ENCODE peak calls at places on chromosome 17, in seven cellular contexts. W is upper lobe of right lung, P is left lung, U is foreskin keratinocyte, D is HFFc6, L is heart right ventricle, V is HFF-Myc. F is an unnamed sample.

GRCh38 chr17:82234211-82235055 is 5.6 kb downstream of the SLC16A3 start:
- DNase-seq in L (peak), U (no peak), V (no peak), P (no peak), D (no peak), W (no peak), F (no peak)

GRCh38 chr17:14052886-14053615 is 16.3 kb upstream of the COX10 start:
- DNase-seq in P (no peak), D (no peak), V (no peak), W (no peak), L (no peak), U (peak), F (peak)

GRCh38 chr17:8175795-8176196 is 384 bp downstream of the TMEM107 start:
- DNase-seq in L (no peak), U (no peak), V (no peak), D (no peak), P (no peak), W (no peak), F (no peak)

GRCh38 chr17:63446218-63446980 is at the start of gene CYB561:
- DNase-seq in W (peak), D (no peak), L (peak), P (peak), V (no peak), U (peak), F (peak)

GRCh38 chr17:8068736-8069586 is 18.6 kb downstream of the ALOX12B start:
- DNase-seq in U (no peak), W (peak), D (no peak), P (peak), L (peak), V (no peak), F (no peak)

GRCh38 chr17:15657868-15658775 is 26.0 kb downstream of the TRIM16 start:
- DNase-seq in W (no peak), U (peak), V (no peak), L (no peak), D (no peak), P (no peak), F (peak)

GRCh38 chr17:41538565-41538991 is 10.5 kb upstream of the KRT19 start:
- DNase-seq in U (peak), W (no peak), L (no peak), D (peak), V (no peak), P (peak), F (peak)

GRCh38 chr17:70423562-70423961 is 254.2 kb downstream of the KCNJ2 start:
- DNase-seq in P (no peak), L (no peak), D (no peak), V (no peak), U (no peak), W (no peak), F (no peak)

DNA sequence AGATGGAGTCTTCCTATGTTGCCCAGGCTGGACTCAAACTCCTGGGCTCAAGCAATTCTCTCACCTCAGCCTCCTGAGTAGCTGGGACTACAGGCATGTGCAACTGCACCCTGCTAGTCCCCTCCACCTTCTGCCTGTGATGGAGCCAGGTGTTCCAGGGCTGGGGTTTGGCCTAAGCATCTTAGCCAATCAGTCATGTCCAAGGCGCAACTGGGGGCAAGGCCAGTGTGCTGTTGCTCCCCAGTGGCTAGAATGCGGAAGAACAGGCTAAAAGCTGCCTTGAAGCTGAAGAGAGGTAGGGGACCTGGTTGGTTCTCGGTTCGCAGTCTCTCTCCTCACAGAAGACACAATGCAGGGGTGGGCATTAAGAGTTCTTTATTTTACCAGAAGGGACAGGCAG is 18.6 kb downstream of the FLOT2 start:
- DNase-seq in W (no peak), D (peak), U (peak), L (no peak), P (no peak), V (no peak), F (peak)
- TF ChIP-seq CTCF in W (peak), D (peak), U (peak), L (no peak), P (no peak), V (peak), F (peak)

GRCh38 chr17:11264183-11264871 is 23.3 kb downstream of the SHISA6 start:
- DNase-seq in D (no peak), P (no peak), V (no peak), L (no peak), W (no peak), U (no peak), F (peak)
- TF ChIP-seq CTCF in D (peak), P (no peak), V (peak), L (no peak), W (peak), U (peak), F (no peak)

GRCh38 chr17:61462734-61463067 is 10.5 kb downstream of the TBX4 start:
- DNase-seq in P (no peak), D (no peak), U (no peak), W (no peak), V (no peak), L (no peak), F (no peak)

GRCh38 chr17:61461586-61461966 is 9.4 kb downstream of the TBX4 start:
- DNase-seq in U (no peak), L (no peak), D (no peak), W (no peak), P (no peak), V (no peak), F (no peak)

GRCh38 chr17:61464121-61464905 is 12.1 kb downstream of the TBX4 start:
- DNase-seq in D (no peak), P (peak), L (no peak), W (peak), V (no peak), U (no peak), F (no peak)

GRCh38 chr17:61461967-61462733 is 9.9 kb downstream of the TBX4 start:
- DNase-seq in L (no peak), V (no peak), D (no peak), W (no peak), U (no peak), P (no peak), F (no peak)

DNA sequence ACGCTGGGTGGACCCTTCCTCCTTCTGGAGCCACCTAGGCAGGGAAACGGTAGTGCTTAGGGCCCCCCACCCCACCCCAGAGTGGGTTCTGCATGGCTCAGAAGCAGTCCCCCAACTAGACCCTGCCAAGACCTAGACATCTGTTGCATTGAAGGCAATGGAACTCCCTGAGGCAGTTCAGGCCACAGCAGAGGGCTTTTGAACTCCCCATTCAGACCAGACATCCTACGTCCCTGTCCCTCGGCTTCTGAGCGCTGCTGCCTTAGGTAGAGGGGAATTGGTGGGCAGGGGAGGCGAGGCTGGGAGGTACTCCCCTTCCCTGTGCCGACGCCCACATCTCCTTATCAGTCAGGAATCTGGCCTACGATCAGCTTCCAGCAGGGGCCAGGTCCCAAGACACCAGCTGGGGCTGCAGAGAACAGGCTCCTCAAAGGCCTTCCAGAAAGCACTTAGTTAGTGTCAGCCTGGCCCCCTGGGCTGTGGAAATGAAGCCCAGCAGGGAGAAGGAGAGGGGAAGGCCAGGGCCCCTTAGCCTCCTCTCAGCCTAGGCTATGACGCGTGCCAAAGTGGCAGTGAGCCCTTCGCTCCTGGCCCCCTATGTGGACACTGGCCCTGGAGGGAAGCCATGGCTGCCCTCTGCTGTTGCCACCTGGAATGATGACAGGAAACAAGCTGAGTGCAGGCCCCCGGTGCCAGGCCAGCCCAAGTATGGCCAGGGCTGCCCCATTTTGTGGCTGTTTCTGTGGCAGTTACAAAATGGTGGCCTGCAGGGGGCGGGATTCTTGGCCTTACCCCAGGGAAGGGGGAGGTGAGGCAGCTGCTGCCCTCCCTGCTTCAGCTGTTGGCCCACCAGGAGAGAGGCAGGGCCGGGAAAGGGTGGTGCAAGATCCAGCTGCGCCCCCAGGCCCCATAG is 11.1 kb downstream of the TBX4 start:
- DNase-seq in D (no peak), P (no peak), L (no peak), V (no peak), U (no peak), W (peak), F (no peak)
- TF ChIP-seq CTCF in D (peak), P (no peak), L (no peak), V (peak), U (peak), W (peak), F (no peak)

GRCh38 chr17:80482555-80483308 is 6.3 kb upstream of the NPTX1 start:
- DNase-seq in W (no peak), L (no peak), D (no peak), P (no peak), U (no peak), V (no peak), F (no peak)
- TF ChIP-seq CTCF in W (no peak), L (no peak), D (no peak), P (no peak), U (no peak), V (no peak), F (no peak)

DNA sequence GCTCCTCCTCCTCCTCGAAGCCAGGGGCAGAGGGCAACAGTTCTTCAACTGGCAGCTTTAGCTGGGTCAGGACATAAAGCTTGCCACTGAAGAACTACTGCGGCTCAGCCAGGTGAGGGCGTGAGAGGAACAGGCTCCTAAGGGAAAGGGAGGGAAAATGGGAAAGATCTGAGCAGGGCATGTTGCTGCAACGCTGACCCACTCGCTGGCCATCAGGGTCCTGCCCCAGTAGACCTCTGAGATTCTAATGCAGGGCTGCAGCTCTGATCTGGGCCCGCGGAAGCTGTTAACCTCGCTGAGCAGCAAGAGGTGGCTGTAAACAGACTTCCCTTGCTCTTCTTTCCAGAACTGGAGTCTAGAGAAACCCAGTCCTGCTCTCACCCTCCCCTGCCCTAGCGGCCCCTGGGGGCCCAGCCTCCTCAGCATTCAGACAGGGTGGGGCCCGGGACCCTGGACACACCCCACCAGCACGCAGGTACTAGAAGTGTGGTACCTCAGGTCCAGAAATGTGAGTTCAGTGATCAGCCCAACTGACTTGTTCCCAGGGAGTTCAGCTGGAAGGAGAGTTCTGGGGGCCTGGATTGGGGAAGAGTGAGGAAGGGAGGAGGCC is 3.8 kb upstream of the TLCD2 start:
- DNase-seq in D (peak), V (no peak), W (peak), P (no peak), L (no peak), U (no peak), F (peak)
- TF ChIP-seq CTCF in D (peak), V (peak), W (peak), P (peak), L (peak), U (peak), F (peak)

DNA sequence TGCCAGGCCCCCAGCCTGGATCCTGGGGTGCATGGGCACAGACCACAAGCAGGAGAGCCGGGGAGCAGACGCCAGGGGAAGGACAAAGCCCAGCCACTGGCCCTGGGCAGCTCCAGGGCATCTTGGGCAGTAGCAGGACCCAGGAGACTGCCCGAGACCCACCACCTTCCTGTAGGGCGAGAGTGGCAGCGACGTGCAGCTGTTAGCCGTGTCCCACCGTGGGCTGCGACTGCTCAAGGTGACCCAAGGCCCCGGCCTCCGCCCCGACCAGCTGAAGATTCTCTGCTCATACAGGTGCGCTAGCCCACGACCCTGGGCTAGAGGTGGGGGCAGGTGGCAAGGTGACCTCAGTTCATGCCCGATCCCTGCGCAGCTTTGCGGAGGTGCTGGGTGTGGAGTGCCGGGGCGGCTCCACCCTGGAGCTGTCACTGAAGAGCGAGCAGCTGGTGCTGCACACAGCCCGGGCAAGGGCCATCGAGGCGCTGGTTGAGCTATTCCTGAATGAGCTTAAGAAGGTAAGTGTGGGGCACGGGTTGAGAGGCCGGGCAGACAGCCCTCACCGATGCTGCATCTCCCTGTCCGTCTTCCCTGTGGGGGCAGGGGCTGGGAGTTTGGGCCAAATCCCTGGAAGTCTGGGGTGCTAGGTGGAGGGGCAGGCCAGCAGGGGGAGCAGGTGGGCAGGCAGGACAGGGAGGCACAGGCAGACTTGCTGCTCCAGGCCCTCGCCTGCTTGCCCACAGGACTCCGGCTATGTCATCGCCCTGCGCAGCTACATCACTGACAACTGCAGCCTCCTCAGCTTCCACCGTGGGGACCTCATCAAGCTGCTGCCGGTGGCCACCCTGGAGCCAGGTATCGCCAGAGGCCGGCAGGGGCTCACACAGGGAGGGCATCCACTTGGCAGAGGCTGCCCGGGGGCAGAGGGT is 13.5 kb upstream of the SMIM5 start:
- DNase-seq in L (no peak), W (no peak), U (no peak), D (peak), P (no peak), V (no peak), F (peak)
- TF ChIP-seq CTCF in L (no peak), W (peak), U (peak), D (peak), P (no peak), V (peak), F (peak)

GRCh38 chr17:59669944-59670343 is 37.3 kb downstream of the PTRH2 start:
- DNase-seq in V (no peak), L (no peak), D (no peak), W (no peak), U (no peak), P (no peak), F (no peak)
- TF ChIP-seq CTCF in V (no peak), L (no peak), D (no peak), W (no peak), U (no peak), P (no peak), F (no peak)

GRCh38 chr17:57125406-57125805 is 40.4 kb downstream of the AKAP1 start:
- DNase-seq in V (no peak), D (no peak), W (no peak), L (no peak), U (no peak), P (no peak), F (no peak)
- TF ChIP-seq CTCF in V (no peak), D (peak), W (no peak), L (no peak), U (peak), P (no peak), F (no peak)

F was measured in bronchial epithelial cell.